ENCODE peak calls at places on chromosomes 2 and 18, in eight cellular contexts. One of them, this sample, is unnamed.

GRCh38 chr18:70663141-70663540 is 374.3 kb downstream of the SOCS6 start:
- DNase-seq in pancreas: no peak
- DNase-seq in AG09309: no peak
- DNase-seq in adrenal gland: no peak
- DNase-seq in heart left ventricle: no peak
- DNase-seq in fibroblast of lung: no peak
- DNase-seq in choroid plexus epithelial cell: peak
- DNase-seq in HL-60: no peak
- DNase-seq in this sample: no peak

GRCh38 chr2:190340369-190340768 is 3.0 kb upstream of the INPP1 start:
- DNase-seq in pancreas: no peak
- DNase-seq in AG09309: no peak
- DNase-seq in adrenal gland: no peak
- DNase-seq in heart left ventricle: no peak
- DNase-seq in fibroblast of lung: peak
- DNase-seq in choroid plexus epithelial cell: peak
- DNase-seq in HL-60: no peak
- DNase-seq in this sample: no peak

GRCh38 chr2:605674-606608 is 71.3 kb downstream of the TMEM18 start:
- DNase-seq in pancreas: no peak
- DNase-seq in AG09309: no peak
- DNase-seq in adrenal gland: peak
- DNase-seq in heart left ventricle: no peak
- DNase-seq in fibroblast of lung: no peak
- DNase-seq in choroid plexus epithelial cell: no peak
- DNase-seq in HL-60: no peak
- DNase-seq in this sample: no peak

GRCh38 chr18:68436485-68436884 is 278.4 kb downstream of the TMX3 start:
- DNase-seq in pancreas: no peak
- DNase-seq in AG09309: no peak
- DNase-seq in adrenal gland: no peak
- DNase-seq in heart left ventricle: no peak
- DNase-seq in fibroblast of lung: peak
- DNase-seq in choroid plexus epithelial cell: peak
- DNase-seq in HL-60: peak
- DNase-seq in this sample: no peak

GRCh38 chr2:40284797-40285196 is 167.1 kb downstream of the SLC8A1 start:
- DNase-seq in pancreas: no peak
- DNase-seq in AG09309: peak
- DNase-seq in adrenal gland: no peak
- DNase-seq in heart left ventricle: no peak
- DNase-seq in fibroblast of lung: peak
- DNase-seq in choroid plexus epithelial cell: no peak
- DNase-seq in HL-60: no peak
- DNase-seq in this sample: no peak

GRCh38 chr2:48219234-48219554 is 310.8 kb upstream of the STON1 start:
- DNase-seq in pancreas: no peak
- DNase-seq in AG09309: no peak
- DNase-seq in adrenal gland: no peak
- DNase-seq in heart left ventricle: no peak
- DNase-seq in fibroblast of lung: no peak
- DNase-seq in choroid plexus epithelial cell: no peak
- DNase-seq in HL-60: no peak
- DNase-seq in this sample: no peak

GRCh38 chr2:66466435-66466834 is 31.5 kb downstream of the MEIS1 start:
- DNase-seq in pancreas: no peak
- DNase-seq in AG09309: no peak
- DNase-seq in adrenal gland: no peak
- DNase-seq in heart left ventricle: no peak
- DNase-seq in fibroblast of lung: no peak
- DNase-seq in choroid plexus epithelial cell: no peak
- DNase-seq in HL-60: no peak
- DNase-seq in this sample: no peak

GRCh38 chr2:68203587-68203986 is 45.9 kb downstream of the PNO1 start:
- DNase-seq in pancreas: no peak
- DNase-seq in AG09309: no peak
- DNase-seq in adrenal gland: no peak
- DNase-seq in heart left ventricle: no peak
- DNase-seq in fibroblast of lung: no peak
- DNase-seq in choroid plexus epithelial cell: peak
- DNase-seq in HL-60: no peak
- DNase-seq in this sample: peak

GRCh38 chr2:143907801-143908200 is 612.1 kb downstream of the ZEB2 start:
- DNase-seq in pancreas: no peak
- DNase-seq in AG09309: peak
- DNase-seq in adrenal gland: no peak
- DNase-seq in heart left ventricle: no peak
- DNase-seq in fibroblast of lung: no peak
- DNase-seq in choroid plexus epithelial cell: peak
- DNase-seq in HL-60: no peak
- DNase-seq in this sample: no peak

GRCh38 chr2:197717863-197718262 is 12.7 kb downstream of the MARS2 start:
- DNase-seq in pancreas: no peak
- DNase-seq in AG09309: no peak
- DNase-seq in adrenal gland: no peak
- DNase-seq in heart left ventricle: no peak
- DNase-seq in fibroblast of lung: no peak
- DNase-seq in choroid plexus epithelial cell: no peak
- DNase-seq in HL-60: no peak
- DNase-seq in this sample: no peak

GRCh38 chr2:179893616-179894015 is 32.2 kb upstream of the ZNF385B start:
- DNase-seq in pancreas: no peak
- DNase-seq in AG09309: no peak
- DNase-seq in adrenal gland: no peak
- DNase-seq in heart left ventricle: no peak
- DNase-seq in fibroblast of lung: no peak
- DNase-seq in choroid plexus epithelial cell: no peak
- DNase-seq in HL-60: no peak
- DNase-seq in this sample: no peak

GRCh38 chr2:12318427-12319057 is 398.2 kb upstream of the TRIB2 start:
- DNase-seq in pancreas: no peak
- DNase-seq in AG09309: peak
- DNase-seq in adrenal gland: no peak
- DNase-seq in heart left ventricle: no peak
- DNase-seq in fibroblast of lung: peak
- DNase-seq in choroid plexus epithelial cell: peak
- DNase-seq in HL-60: no peak
- DNase-seq in this sample: no peak

GRCh38 chr2:148519013-148519412 is 125.5 kb upstream of the EPC2 start:
- DNase-seq in pancreas: no peak
- DNase-seq in AG09309: no peak
- DNase-seq in adrenal gland: no peak
- DNase-seq in heart left ventricle: no peak
- DNase-seq in fibroblast of lung: no peak
- DNase-seq in choroid plexus epithelial cell: no peak
- DNase-seq in HL-60: no peak
- DNase-seq in this sample: no peak

GRCh38 chr2:238475571-238475970 is 48.8 kb downstream of the ASB1 start:
- DNase-seq in pancreas: no peak
- DNase-seq in AG09309: peak
- DNase-seq in adrenal gland: no peak
- DNase-seq in heart left ventricle: no peak
- DNase-seq in fibroblast of lung: no peak
- DNase-seq in choroid plexus epithelial cell: no peak
- DNase-seq in HL-60: no peak
- DNase-seq in this sample: no peak

GRCh38 chr2:207149253-207150213 is 16.2 kb downstream of the KLF7 start:
- DNase-seq in pancreas: no peak
- DNase-seq in AG09309: no peak
- DNase-seq in adrenal gland: no peak
- DNase-seq in heart left ventricle: peak
- DNase-seq in fibroblast of lung: peak
- DNase-seq in choroid plexus epithelial cell: peak
- DNase-seq in HL-60: no peak
- DNase-seq in this sample: no peak

GRCh38 chr2:156405586-156405985 is 30.6 kb upstream of the GPD2 start:
- DNase-seq in pancreas: peak
- DNase-seq in AG09309: peak
- DNase-seq in adrenal gland: peak
- DNase-seq in heart left ventricle: no peak
- DNase-seq in fibroblast of lung: no peak
- DNase-seq in choroid plexus epithelial cell: peak
- DNase-seq in HL-60: peak
- DNase-seq in this sample: no peak

GRCh38 chr18:21264651-21265050 is 22.6 kb downstream of the GREB1L start:
- DNase-seq in pancreas: peak
- DNase-seq in AG09309: no peak
- DNase-seq in adrenal gland: no peak
- DNase-seq in heart left ventricle: no peak
- DNase-seq in fibroblast of lung: peak
- DNase-seq in choroid plexus epithelial cell: no peak
- DNase-seq in HL-60: no peak
- DNase-seq in this sample: no peak

GRCh38 chr2:114040816-114041215 is 150.9 kb downstream of the ACTR3 start:
- DNase-seq in pancreas: peak
- DNase-seq in AG09309: no peak
- DNase-seq in adrenal gland: no peak
- DNase-seq in heart left ventricle: no peak
- DNase-seq in fibroblast of lung: no peak
- DNase-seq in choroid plexus epithelial cell: no peak
- DNase-seq in HL-60: no peak
- DNase-seq in this sample: no peak

DNA sequence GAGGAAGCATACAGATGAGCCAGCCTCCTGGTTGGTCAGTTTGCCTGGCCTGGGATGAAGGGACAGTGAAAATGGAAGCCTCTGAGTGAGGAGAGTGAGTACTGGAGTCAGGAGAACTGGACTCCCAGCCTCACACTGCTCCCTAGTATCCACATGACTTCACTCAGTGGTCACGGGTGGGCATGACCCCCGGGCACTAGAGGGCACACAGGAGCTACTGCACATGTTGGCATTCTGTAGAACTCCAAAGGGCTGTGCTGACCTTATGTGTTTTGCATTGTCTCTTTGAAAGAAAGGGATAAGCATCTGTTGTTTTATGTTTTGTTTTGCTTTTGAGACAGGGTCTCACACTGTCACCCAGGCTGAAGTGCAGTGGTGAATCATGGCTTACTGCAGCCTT is 23.7 kb downstream of the NCAPH start:
- DNase-seq in pancreas: no peak
- DNase-seq in AG09309: no peak
- DNase-seq in adrenal gland: peak
- DNase-seq in heart left ventricle: no peak
- DNase-seq in fibroblast of lung: no peak
- DNase-seq in choroid plexus epithelial cell: no peak
- DNase-seq in HL-60: no peak
- DNase-seq in this sample: no peak
- TF ChIP-seq CTCF in pancreas: peak
- TF ChIP-seq CTCF in AG09309: no peak
- TF ChIP-seq CTCF in adrenal gland: no peak
- TF ChIP-seq CTCF in heart left ventricle: peak
- TF ChIP-seq CTCF in fibroblast of lung: no peak
- TF ChIP-seq CTCF in choroid plexus epithelial cell: no peak
- TF ChIP-seq CTCF in HL-60: no peak
- TF ChIP-seq CTCF in this sample: peak

GRCh38 chr2:172893654-172894053 is 158.0 kb downstream of the RAPGEF4 start:
- DNase-seq in pancreas: no peak
- DNase-seq in AG09309: no peak
- DNase-seq in adrenal gland: no peak
- DNase-seq in heart left ventricle: no peak
- DNase-seq in fibroblast of lung: no peak
- DNase-seq in choroid plexus epithelial cell: no peak
- DNase-seq in HL-60: no peak
- DNase-seq in this sample: no peak
- TF ChIP-seq CTCF in pancreas: no peak
- TF ChIP-seq CTCF in AG09309: no peak
- TF ChIP-seq CTCF in adrenal gland: no peak
- TF ChIP-seq CTCF in heart left ventricle: no peak
- TF ChIP-seq CTCF in fibroblast of lung: no peak
- TF ChIP-seq CTCF in choroid plexus epithelial cell: no peak
- TF ChIP-seq CTCF in HL-60: no peak
- TF ChIP-seq CTCF in this sample: no peak

GRCh38 chr2:135218426-135218825 is 166.3 kb downstream of the RAB3GAP1 start:
- DNase-seq in pancreas: no peak
- DNase-seq in AG09309: no peak
- DNase-seq in adrenal gland: no peak
- DNase-seq in heart left ventricle: no peak
- DNase-seq in fibroblast of lung: no peak
- DNase-seq in choroid plexus epithelial cell: no peak
- DNase-seq in HL-60: no peak
- DNase-seq in this sample: no peak
- TF ChIP-seq CTCF in pancreas: no peak
- TF ChIP-seq CTCF in AG09309: no peak
- TF ChIP-seq CTCF in adrenal gland: no peak
- TF ChIP-seq CTCF in heart left ventricle: no peak
- TF ChIP-seq CTCF in fibroblast of lung: no peak
- TF ChIP-seq CTCF in choroid plexus epithelial cell: no peak
- TF ChIP-seq CTCF in HL-60: no peak
- TF ChIP-seq CTCF in this sample: no peak

GRCh38 chr2:181581534-181581933 is 75.4 kb downstream of the CERKL start:
- DNase-seq in pancreas: no peak
- DNase-seq in AG09309: no peak
- DNase-seq in adrenal gland: no peak
- DNase-seq in heart left ventricle: no peak
- DNase-seq in fibroblast of lung: no peak
- DNase-seq in choroid plexus epithelial cell: no peak
- DNase-seq in HL-60: no peak
- DNase-seq in this sample: no peak
- TF ChIP-seq CTCF in pancreas: peak
- TF ChIP-seq CTCF in AG09309: no peak
- TF ChIP-seq CTCF in adrenal gland: no peak
- TF ChIP-seq CTCF in heart left ventricle: no peak
- TF ChIP-seq CTCF in fibroblast of lung: no peak
- TF ChIP-seq CTCF in choroid plexus epithelial cell: peak
- TF ChIP-seq CTCF in HL-60: no peak
- TF ChIP-seq CTCF in this sample: no peak